ENCODE peak calls at places on chromosomes 16 and 17, in nine cellular contexts. One of them, this sample, is unnamed.
A peak's percentile ranks its signal among the peaks of the same experiment; 100 is the strongest.

GRCh38 chr16:68460067-68460466 is 11.8 kb upstream of the SMPD3 start:
- DNase-seq in endothelial cell of umbilical vein: no peak
- DNase-seq in ovary: no peak
- DNase-seq in OCI-LY7: no peak
- DNase-seq in hepatocyte: no peak
- DNase-seq in AG09309: no peak
- DNase-seq in fibroblast of mammary gland: no peak
- DNase-seq in CD8-positive, alpha-beta T cell: no peak
- DNase-seq in astrocyte of the cerebellum: no peak
- DNase-seq in this sample: no peak

GRCh38 chr16:11138026-11138768 is 117.8 kb downstream of the SOCS1 start:
- DNase-seq in AG09309: no peak
- DNase-seq in hepatocyte: no peak
- DNase-seq in fibroblast of mammary gland: no peak
- DNase-seq in ovary: no peak
- DNase-seq in endothelial cell of umbilical vein: peak; percentile 41
- DNase-seq in CD8-positive, alpha-beta T cell: no peak
- DNase-seq in OCI-LY7: no peak
- DNase-seq in astrocyte of the cerebellum: no peak
- DNase-seq in this sample: no peak

GRCh38 chr17:50935201-50936124 is 69.3 kb upstream of the TOB1 start:
- DNase-seq in hepatocyte: no peak
- DNase-seq in astrocyte of the cerebellum: no peak
- DNase-seq in OCI-LY7: no peak
- DNase-seq in fibroblast of mammary gland: no peak
- DNase-seq in AG09309: peak; percentile 73
- DNase-seq in ovary: peak; percentile 54
- DNase-seq in CD8-positive, alpha-beta T cell: no peak
- DNase-seq in endothelial cell of umbilical vein: no peak
- DNase-seq in this sample: peak; percentile 93

GRCh38 chr16:11079657-11080187 is 135.4 kb downstream of the CLEC16A start:
- DNase-seq in CD8-positive, alpha-beta T cell: no peak
- DNase-seq in fibroblast of mammary gland: peak; percentile 90
- DNase-seq in hepatocyte: peak; percentile 74
- DNase-seq in ovary: peak; percentile 20
- DNase-seq in astrocyte of the cerebellum: peak; percentile 93
- DNase-seq in AG09309: peak; percentile 90
- DNase-seq in OCI-LY7: no peak
- DNase-seq in endothelial cell of umbilical vein: peak; percentile 39
- DNase-seq in this sample: no peak

GRCh38 chr16:4663756-4664465 is 29.5 kb upstream of the NUDT16L1 start:
- DNase-seq in astrocyte of the cerebellum: no peak
- DNase-seq in ovary: no peak
- DNase-seq in hepatocyte: no peak
- DNase-seq in OCI-LY7: no peak
- DNase-seq in CD8-positive, alpha-beta T cell: no peak
- DNase-seq in fibroblast of mammary gland: peak; percentile 25
- DNase-seq in endothelial cell of umbilical vein: no peak
- DNase-seq in AG09309: no peak
- DNase-seq in this sample: no peak

GRCh38 chr16:70741779-70742125 is 55.9 kb upstream of the MTSS2 start:
- DNase-seq in hepatocyte: no peak
- DNase-seq in endothelial cell of umbilical vein: no peak
- DNase-seq in OCI-LY7: no peak
- DNase-seq in AG09309: no peak
- DNase-seq in astrocyte of the cerebellum: no peak
- DNase-seq in CD8-positive, alpha-beta T cell: no peak
- DNase-seq in ovary: no peak
- DNase-seq in fibroblast of mammary gland: no peak
- DNase-seq in this sample: no peak

GRCh38 chr17:29592850-29593545 is at the start of gene ANKRD13B:
- DNase-seq in CD8-positive, alpha-beta T cell: peak; percentile 34
- DNase-seq in fibroblast of mammary gland: no peak
- DNase-seq in endothelial cell of umbilical vein: no peak
- DNase-seq in OCI-LY7: peak; percentile 71
- DNase-seq in astrocyte of the cerebellum: no peak
- DNase-seq in hepatocyte: peak; percentile 45
- DNase-seq in AG09309: no peak
- DNase-seq in ovary: peak; percentile 76
- DNase-seq in this sample: no peak

GRCh38 chr17:82560802-82561428 is 41.4 kb downstream of the FOXK2 start:
- DNase-seq in hepatocyte: no peak
- DNase-seq in CD8-positive, alpha-beta T cell: no peak
- DNase-seq in AG09309: no peak
- DNase-seq in astrocyte of the cerebellum: no peak
- DNase-seq in ovary: no peak
- DNase-seq in fibroblast of mammary gland: no peak
- DNase-seq in endothelial cell of umbilical vein: no peak
- DNase-seq in OCI-LY7: no peak
- DNase-seq in this sample: no peak

GRCh38 chr16:84175351-84176081 is 11.3 kb downstream of the TAF1C start:
- DNase-seq in fibroblast of mammary gland: peak; percentile 62
- DNase-seq in AG09309: no peak
- DNase-seq in ovary: peak; percentile 78
- DNase-seq in endothelial cell of umbilical vein: peak; percentile 52
- DNase-seq in astrocyte of the cerebellum: no peak
- DNase-seq in OCI-LY7: peak; percentile 61
- DNase-seq in hepatocyte: peak; percentile 80
- DNase-seq in CD8-positive, alpha-beta T cell: peak; percentile 52
- DNase-seq in this sample: peak; percentile 73

GRCh38 chr16:71421911-71422310 is 19.9 kb downstream of the TLE7 start:
- DNase-seq in ovary: no peak
- DNase-seq in OCI-LY7: peak; percentile 33
- DNase-seq in fibroblast of mammary gland: peak; percentile 30
- DNase-seq in endothelial cell of umbilical vein: no peak
- DNase-seq in astrocyte of the cerebellum: no peak
- DNase-seq in CD8-positive, alpha-beta T cell: no peak
- DNase-seq in hepatocyte: no peak
- DNase-seq in AG09309: no peak
- DNase-seq in this sample: no peak

GRCh38 chr17:14205992-14206461 is 30.6 kb downstream of the CDRT15 start:
- DNase-seq in AG09309: no peak
- DNase-seq in hepatocyte: no peak
- DNase-seq in CD8-positive, alpha-beta T cell: peak; percentile 76
- DNase-seq in ovary: no peak
- DNase-seq in endothelial cell of umbilical vein: no peak
- DNase-seq in astrocyte of the cerebellum: no peak
- DNase-seq in OCI-LY7: no peak
- DNase-seq in fibroblast of mammary gland: no peak
- DNase-seq in this sample: no peak

GRCh38 chr17:73126716-73127473 is 34.4 kb upstream of the SLC39A11 start:
- DNase-seq in fibroblast of mammary gland: peak; percentile 6
- DNase-seq in hepatocyte: no peak
- DNase-seq in endothelial cell of umbilical vein: no peak
- DNase-seq in ovary: no peak
- DNase-seq in OCI-LY7: no peak
- DNase-seq in CD8-positive, alpha-beta T cell: no peak
- DNase-seq in AG09309: no peak
- DNase-seq in astrocyte of the cerebellum: no peak
- DNase-seq in this sample: no peak

GRCh38 chr16:84548508-84548907 is 44.0 kb upstream of the MEAK7 start:
- DNase-seq in fibroblast of mammary gland: no peak
- DNase-seq in AG09309: no peak
- DNase-seq in CD8-positive, alpha-beta T cell: peak; percentile 15
- DNase-seq in ovary: no peak
- DNase-seq in hepatocyte: no peak
- DNase-seq in astrocyte of the cerebellum: no peak
- DNase-seq in endothelial cell of umbilical vein: no peak
- DNase-seq in OCI-LY7: no peak
- DNase-seq in this sample: no peak

GRCh38 chr17:35129154-35129972 is 7.9 kb downstream of the FNDC8 start:
- DNase-seq in astrocyte of the cerebellum: no peak
- DNase-seq in fibroblast of mammary gland: peak; percentile 53
- DNase-seq in hepatocyte: no peak
- DNase-seq in ovary: no peak
- DNase-seq in endothelial cell of umbilical vein: no peak
- DNase-seq in AG09309: no peak
- DNase-seq in CD8-positive, alpha-beta T cell: no peak
- DNase-seq in OCI-LY7: no peak
- DNase-seq in this sample: no peak

GRCh38 chr16:84484579-84485254 is 19.7 kb downstream of the MEAK7 start:
- DNase-seq in fibroblast of mammary gland: peak; percentile 63
- DNase-seq in AG09309: no peak
- DNase-seq in astrocyte of the cerebellum: peak; percentile 42
- DNase-seq in OCI-LY7: peak; percentile 32
- DNase-seq in CD8-positive, alpha-beta T cell: no peak
- DNase-seq in endothelial cell of umbilical vein: peak; percentile 61
- DNase-seq in ovary: peak; percentile 84
- DNase-seq in hepatocyte: peak; percentile 70
- DNase-seq in this sample: peak; percentile 66

GRCh38 chr17:65446838-65447526 is 114.5 kb downstream of the AXIN2 start:
- DNase-seq in CD8-positive, alpha-beta T cell: no peak
- DNase-seq in OCI-LY7: no peak
- DNase-seq in AG09309: no peak
- DNase-seq in hepatocyte: no peak
- DNase-seq in fibroblast of mammary gland: peak; percentile 42
- DNase-seq in ovary: no peak
- DNase-seq in astrocyte of the cerebellum: no peak
- DNase-seq in endothelial cell of umbilical vein: no peak
- DNase-seq in this sample: no peak

GRCh38 chr16:56355786-56356275 is 69.5 kb downstream of the AMFR start:
- DNase-seq in AG09309: no peak
- DNase-seq in OCI-LY7: no peak
- DNase-seq in endothelial cell of umbilical vein: no peak
- DNase-seq in ovary: peak; percentile 41
- DNase-seq in hepatocyte: no peak
- DNase-seq in astrocyte of the cerebellum: no peak
- DNase-seq in fibroblast of mammary gland: no peak
- DNase-seq in CD8-positive, alpha-beta T cell: no peak
- DNase-seq in this sample: no peak

GRCh38 chr17:14211778-14212177 is 24.9 kb downstream of the CDRT15 start:
- DNase-seq in endothelial cell of umbilical vein: no peak
- DNase-seq in hepatocyte: no peak
- DNase-seq in astrocyte of the cerebellum: no peak
- DNase-seq in OCI-LY7: no peak
- DNase-seq in fibroblast of mammary gland: no peak
- DNase-seq in CD8-positive, alpha-beta T cell: peak; percentile 60
- DNase-seq in AG09309: no peak
- DNase-seq in ovary: no peak
- DNase-seq in this sample: no peak

GRCh38 chr17:10198509-10199249 is at the start of gene GAS7:
- DNase-seq in endothelial cell of umbilical vein: no peak
- DNase-seq in OCI-LY7: no peak
- DNase-seq in hepatocyte: peak; percentile 84
- DNase-seq in AG09309: no peak
- DNase-seq in ovary: peak; percentile 85
- DNase-seq in astrocyte of the cerebellum: no peak
- DNase-seq in CD8-positive, alpha-beta T cell: peak; percentile 66
- DNase-seq in fibroblast of mammary gland: no peak
- DNase-seq in this sample: no peak
- H3K4me3 ChIP-seq in endothelial cell of umbilical vein: no peak within 1 kb of the TSS
- H3K4me3 ChIP-seq in OCI-LY7: no peak within 1 kb of the TSS
- H3K4me3 ChIP-seq in hepatocyte: peak within 1 kb of the TSS; percentile 97
- H3K4me3 ChIP-seq in AG09309: peak within 1 kb of the TSS; percentile 35
- H3K4me3 ChIP-seq in ovary: peak within 1 kb of the TSS; percentile 78
- H3K4me3 ChIP-seq in astrocyte of the cerebellum: peak within 1 kb of the TSS; percentile 38
- H3K4me3 ChIP-seq in CD8-positive, alpha-beta T cell: peak within 1 kb of the TSS; percentile 35
- H3K4me3 ChIP-seq in fibroblast of mammary gland: peak within 1 kb of the TSS; percentile 37
- H3K4me3 ChIP-seq in this sample: peak within 1 kb of the TSS; percentile 77

GRCh38 chr17:31487648-31488263 is 96.3 kb downstream of the RAB11FIP4 start:
- DNase-seq in hepatocyte: peak; percentile 98
- DNase-seq in AG09309: no peak
- DNase-seq in ovary: peak; percentile 87
- DNase-seq in fibroblast of mammary gland: no peak
- DNase-seq in CD8-positive, alpha-beta T cell: peak; percentile 97
- DNase-seq in OCI-LY7: peak; percentile 95
- DNase-seq in astrocyte of the cerebellum: no peak
- DNase-seq in endothelial cell of umbilical vein: no peak
- DNase-seq in this sample: no peak

GRCh38 chr17:31488264-31488981 is 96.9 kb downstream of the RAB11FIP4 start:
- DNase-seq in CD8-positive, alpha-beta T cell: peak; percentile 32
- DNase-seq in fibroblast of mammary gland: no peak
- DNase-seq in endothelial cell of umbilical vein: no peak
- DNase-seq in OCI-LY7: peak; percentile 51
- DNase-seq in AG09309: no peak
- DNase-seq in hepatocyte: peak; percentile 58
- DNase-seq in astrocyte of the cerebellum: no peak
- DNase-seq in ovary: no peak
- DNase-seq in this sample: no peak

GRCh38 chr17:31490019-31490383 is 98.5 kb downstream of the RAB11FIP4 start:
- DNase-seq in fibroblast of mammary gland: no peak
- DNase-seq in astrocyte of the cerebellum: no peak
- DNase-seq in ovary: no peak
- DNase-seq in OCI-LY7: no peak
- DNase-seq in hepatocyte: no peak
- DNase-seq in CD8-positive, alpha-beta T cell: no peak
- DNase-seq in AG09309: no peak
- DNase-seq in endothelial cell of umbilical vein: no peak
- DNase-seq in this sample: no peak

GRCh38 chr17:31488982-31489294 is 97.5 kb downstream of the RAB11FIP4 start:
- DNase-seq in hepatocyte: no peak
- DNase-seq in fibroblast of mammary gland: no peak
- DNase-seq in astrocyte of the cerebellum: no peak
- DNase-seq in OCI-LY7: no peak
- DNase-seq in ovary: no peak
- DNase-seq in CD8-positive, alpha-beta T cell: no peak
- DNase-seq in AG09309: no peak
- DNase-seq in endothelial cell of umbilical vein: no peak
- DNase-seq in this sample: no peak

GRCh38 chr17:31489295-31490018 is 98.0 kb downstream of the RAB11FIP4 start:
- DNase-seq in hepatocyte: peak; percentile 89
- DNase-seq in endothelial cell of umbilical vein: no peak
- DNase-seq in astrocyte of the cerebellum: no peak
- DNase-seq in CD8-positive, alpha-beta T cell: peak; percentile 39
- DNase-seq in ovary: no peak
- DNase-seq in OCI-LY7: no peak
- DNase-seq in fibroblast of mammary gland: no peak
- DNase-seq in AG09309: no peak
- DNase-seq in this sample: no peak
- TF ChIP-seq CTCF in hepatocyte: no peak
- TF ChIP-seq CTCF in endothelial cell of umbilical vein: no peak
- TF ChIP-seq CTCF in astrocyte of the cerebellum: no peak
- TF ChIP-seq CTCF in CD8-positive, alpha-beta T cell: no peak
- TF ChIP-seq CTCF in ovary: no peak
- TF ChIP-seq CTCF in OCI-LY7: no peak
- TF ChIP-seq CTCF in fibroblast of mammary gland: no peak
- TF ChIP-seq CTCF in AG09309: no peak
- TF ChIP-seq CTCF in this sample: no peak

GRCh38 chr17:39399792-39400191 is 1.6 kb downstream of the FBXL20 start:
- DNase-seq in CD8-positive, alpha-beta T cell: no peak
- DNase-seq in endothelial cell of umbilical vein: no peak
- DNase-seq in OCI-LY7: no peak
- DNase-seq in fibroblast of mammary gland: no peak
- DNase-seq in ovary: no peak
- DNase-seq in astrocyte of the cerebellum: no peak
- DNase-seq in AG09309: no peak
- DNase-seq in hepatocyte: no peak
- DNase-seq in this sample: no peak
- H3K4me3 ChIP-seq in CD8-positive, alpha-beta T cell: no peak overlapping the region
- H3K4me3 ChIP-seq in endothelial cell of umbilical vein: peak overlapping the region; percentile 81
- H3K4me3 ChIP-seq in OCI-LY7: no peak overlapping the region
- H3K4me3 ChIP-seq in fibroblast of mammary gland: peak overlapping the region; percentile 82
- H3K4me3 ChIP-seq in ovary: peak overlapping the region; percentile 99
- H3K4me3 ChIP-seq in astrocyte of the cerebellum: peak overlapping the region; percentile 96
- H3K4me3 ChIP-seq in AG09309: no peak overlapping the region
- H3K4me3 ChIP-seq in hepatocyte: peak overlapping the region; percentile 83
- H3K4me3 ChIP-seq in this sample: peak overlapping the region; percentile 91

GRCh38 chr17:40178021-40178601 is 841 bp downstream of the RAPGEFL1 start:
- DNase-seq in astrocyte of the cerebellum: no peak
- DNase-seq in fibroblast of mammary gland: no peak
- DNase-seq in CD8-positive, alpha-beta T cell: no peak
- DNase-seq in hepatocyte: no peak
- DNase-seq in endothelial cell of umbilical vein: no peak
- DNase-seq in OCI-LY7: no peak
- DNase-seq in AG09309: no peak
- DNase-seq in ovary: no peak
- DNase-seq in this sample: no peak
- TF ChIP-seq CTCF in astrocyte of the cerebellum: no peak
- TF ChIP-seq CTCF in fibroblast of mammary gland: no peak
- TF ChIP-seq CTCF in CD8-positive, alpha-beta T cell: no peak
- TF ChIP-seq CTCF in hepatocyte: no peak
- TF ChIP-seq CTCF in endothelial cell of umbilical vein: no peak
- TF ChIP-seq CTCF in OCI-LY7: no peak
- TF ChIP-seq CTCF in AG09309: no peak
- TF ChIP-seq CTCF in ovary: no peak
- TF ChIP-seq CTCF in this sample: no peak